ENCODE peak calls at places on chromosomes 7 and 10, in eight cellular contexts. One of them, this sample, is unnamed. For H3K4me1, the result is how much of the 10 kb centered on the place peaks cover.

GRCh38 chr10:49352323-49352722 is 43.6 kb downstream of the DRGX start:
- DNase-seq in cardiac muscle cell: no peak
- DNase-seq in HCT116: no peak
- DNase-seq in heart left ventricle: no peak
- DNase-seq in OCI-LY7: no peak
- DNase-seq in lung: no peak
- DNase-seq in uterus: no peak
- DNase-seq in upper lobe of right lung: no peak
- DNase-seq in this sample: no peak

GRCh38 chr10:131852161-131852822 is 48.5 kb upstream of the PPP2R2D start:
- DNase-seq in upper lobe of right lung: peak
- DNase-seq in lung: no peak
- DNase-seq in cardiac muscle cell: no peak
- DNase-seq in uterus: peak
- DNase-seq in heart left ventricle: no peak
- DNase-seq in HCT116: no peak
- DNase-seq in OCI-LY7: no peak
- DNase-seq in this sample: no peak

GRCh38 chr7:23133797-23134196 is 28.2 kb downstream of the KLHL7 start:
- DNase-seq in HCT116: no peak
- DNase-seq in OCI-LY7: no peak
- DNase-seq in upper lobe of right lung: no peak
- DNase-seq in uterus: no peak
- DNase-seq in heart left ventricle: no peak
- DNase-seq in cardiac muscle cell: peak
- DNase-seq in lung: no peak
- DNase-seq in this sample: no peak

GRCh38 chr7:78047800-78048199 is 249.2 kb downstream of the PHTF2 start:
- DNase-seq in cardiac muscle cell: no peak
- DNase-seq in heart left ventricle: no peak
- DNase-seq in uterus: no peak
- DNase-seq in HCT116: no peak
- DNase-seq in OCI-LY7: no peak
- DNase-seq in lung: no peak
- DNase-seq in upper lobe of right lung: no peak
- DNase-seq in this sample: no peak

GRCh38 chr7:88299126-88299525 is 7.6 kb downstream of the STEAP4 start:
- DNase-seq in uterus: no peak
- DNase-seq in upper lobe of right lung: no peak
- DNase-seq in lung: no peak
- DNase-seq in heart left ventricle: no peak
- DNase-seq in cardiac muscle cell: no peak
- DNase-seq in OCI-LY7: no peak
- DNase-seq in HCT116: no peak
- DNase-seq in this sample: no peak

GRCh38 chr10:59536151-59536550 is 173.5 kb downstream of the SLC16A9 start:
- DNase-seq in OCI-LY7: no peak
- DNase-seq in uterus: no peak
- DNase-seq in heart left ventricle: no peak
- DNase-seq in upper lobe of right lung: no peak
- DNase-seq in cardiac muscle cell: peak
- DNase-seq in lung: no peak
- DNase-seq in HCT116: no peak
- DNase-seq in this sample: no peak

GRCh38 chr10:74610299-74610698 is 216.1 kb upstream of the KAT6B start:
- DNase-seq in upper lobe of right lung: no peak
- DNase-seq in uterus: no peak
- DNase-seq in OCI-LY7: no peak
- DNase-seq in HCT116: no peak
- DNase-seq in cardiac muscle cell: no peak
- DNase-seq in lung: no peak
- DNase-seq in heart left ventricle: no peak
- DNase-seq in this sample: no peak

GRCh38 chr10:102660891-102661613 is 16.8 kb downstream of the TRIM8 start:
- DNase-seq in heart left ventricle: peak
- DNase-seq in upper lobe of right lung: peak
- DNase-seq in cardiac muscle cell: peak
- DNase-seq in uterus: peak
- DNase-seq in OCI-LY7: peak
- DNase-seq in lung: peak
- DNase-seq in HCT116: no peak
- DNase-seq in this sample: no peak

GRCh38 chr10:93462881-93463280 is 19.3 kb downstream of the MYOF start:
- DNase-seq in OCI-LY7: peak
- DNase-seq in heart left ventricle: peak
- DNase-seq in cardiac muscle cell: peak
- DNase-seq in upper lobe of right lung: peak
- DNase-seq in HCT116: no peak
- DNase-seq in lung: peak
- DNase-seq in uterus: no peak
- DNase-seq in this sample: no peak

GRCh38 chr7:80640841-80641240 is 2.4 kb downstream of the CD36 start:
- DNase-seq in lung: no peak
- DNase-seq in uterus: no peak
- DNase-seq in OCI-LY7: no peak
- DNase-seq in upper lobe of right lung: no peak
- DNase-seq in cardiac muscle cell: peak
- DNase-seq in HCT116: no peak
- DNase-seq in heart left ventricle: no peak
- DNase-seq in this sample: no peak

GRCh38 chr10:102473445-102474331 is 22.3 kb upstream of the C10orf95 start:
- DNase-seq in HCT116: no peak
- DNase-seq in OCI-LY7: no peak
- DNase-seq in uterus: no peak
- DNase-seq in lung: no peak
- DNase-seq in cardiac muscle cell: no peak
- DNase-seq in heart left ventricle: no peak
- DNase-seq in upper lobe of right lung: no peak
- DNase-seq in this sample: no peak

GRCh38 chr10:124157286-124157685 is 63.9 kb upstream of the CHST15 start:
- DNase-seq in OCI-LY7: no peak
- DNase-seq in uterus: no peak
- DNase-seq in heart left ventricle: no peak
- DNase-seq in cardiac muscle cell: peak
- DNase-seq in upper lobe of right lung: no peak
- DNase-seq in HCT116: no peak
- DNase-seq in lung: no peak
- DNase-seq in this sample: no peak

GRCh38 chr7:18163091-18163490 is 135.4 kb upstream of the PRPS1L1 start:
- DNase-seq in upper lobe of right lung: no peak
- DNase-seq in cardiac muscle cell: peak
- DNase-seq in uterus: no peak
- DNase-seq in lung: no peak
- DNase-seq in heart left ventricle: no peak
- DNase-seq in HCT116: no peak
- DNase-seq in OCI-LY7: no peak
- DNase-seq in this sample: no peak

GRCh38 chr7:138963675-138964074 is 17.5 kb downstream of the KIAA1549 start:
- DNase-seq in lung: no peak
- DNase-seq in uterus: no peak
- DNase-seq in upper lobe of right lung: no peak
- DNase-seq in HCT116: no peak
- DNase-seq in cardiac muscle cell: no peak
- DNase-seq in heart left ventricle: no peak
- DNase-seq in OCI-LY7: no peak
- DNase-seq in this sample: no peak

GRCh38 chr7:27237735-27238334 is 4.8 kb upstream of the EVX1 start:
- DNase-seq in HCT116: no peak
- DNase-seq in OCI-LY7: no peak
- DNase-seq in cardiac muscle cell: peak
- DNase-seq in heart left ventricle: no peak
- DNase-seq in lung: no peak
- DNase-seq in uterus: no peak
- DNase-seq in upper lobe of right lung: no peak
- DNase-seq in this sample: no peak

GRCh38 chr10:82206831-82207230 is 331.8 kb downstream of the NRG3 start:
- DNase-seq in OCI-LY7: no peak
- DNase-seq in heart left ventricle: no peak
- DNase-seq in HCT116: no peak
- DNase-seq in uterus: no peak
- DNase-seq in lung: no peak
- DNase-seq in upper lobe of right lung: no peak
- DNase-seq in cardiac muscle cell: peak
- DNase-seq in this sample: no peak

GRCh38 chr7:11831727-11832495 is at the start of gene THSD7A:
- DNase-seq in lung: peak
- DNase-seq in HCT116: no peak
- DNase-seq in heart left ventricle: peak
- DNase-seq in cardiac muscle cell: peak
- DNase-seq in upper lobe of right lung: peak
- DNase-seq in OCI-LY7: no peak
- DNase-seq in uterus: peak
- DNase-seq in this sample: no peak

GRCh38 chr7:11831383-11831726 is 643 bp downstream of the THSD7A start:
- DNase-seq in OCI-LY7: no peak
- DNase-seq in HCT116: no peak
- DNase-seq in uterus: no peak
- DNase-seq in heart left ventricle: no peak
- DNase-seq in cardiac muscle cell: peak
- DNase-seq in upper lobe of right lung: no peak
- DNase-seq in lung: no peak
- DNase-seq in this sample: no peak

GRCh38 chr7:11830004-11830403 is 2.0 kb downstream of the THSD7A start:
- DNase-seq in lung: no peak
- DNase-seq in OCI-LY7: no peak
- DNase-seq in cardiac muscle cell: no peak
- DNase-seq in upper lobe of right lung: no peak
- DNase-seq in HCT116: no peak
- DNase-seq in heart left ventricle: no peak
- DNase-seq in uterus: no peak
- DNase-seq in this sample: no peak

GRCh38 chr7:11833431-11833830 is 1.4 kb upstream of the THSD7A start:
- DNase-seq in upper lobe of right lung: no peak
- DNase-seq in OCI-LY7: no peak
- DNase-seq in HCT116: no peak
- DNase-seq in lung: no peak
- DNase-seq in cardiac muscle cell: no peak
- DNase-seq in heart left ventricle: no peak
- DNase-seq in uterus: no peak
- DNase-seq in this sample: no peak

DNA sequence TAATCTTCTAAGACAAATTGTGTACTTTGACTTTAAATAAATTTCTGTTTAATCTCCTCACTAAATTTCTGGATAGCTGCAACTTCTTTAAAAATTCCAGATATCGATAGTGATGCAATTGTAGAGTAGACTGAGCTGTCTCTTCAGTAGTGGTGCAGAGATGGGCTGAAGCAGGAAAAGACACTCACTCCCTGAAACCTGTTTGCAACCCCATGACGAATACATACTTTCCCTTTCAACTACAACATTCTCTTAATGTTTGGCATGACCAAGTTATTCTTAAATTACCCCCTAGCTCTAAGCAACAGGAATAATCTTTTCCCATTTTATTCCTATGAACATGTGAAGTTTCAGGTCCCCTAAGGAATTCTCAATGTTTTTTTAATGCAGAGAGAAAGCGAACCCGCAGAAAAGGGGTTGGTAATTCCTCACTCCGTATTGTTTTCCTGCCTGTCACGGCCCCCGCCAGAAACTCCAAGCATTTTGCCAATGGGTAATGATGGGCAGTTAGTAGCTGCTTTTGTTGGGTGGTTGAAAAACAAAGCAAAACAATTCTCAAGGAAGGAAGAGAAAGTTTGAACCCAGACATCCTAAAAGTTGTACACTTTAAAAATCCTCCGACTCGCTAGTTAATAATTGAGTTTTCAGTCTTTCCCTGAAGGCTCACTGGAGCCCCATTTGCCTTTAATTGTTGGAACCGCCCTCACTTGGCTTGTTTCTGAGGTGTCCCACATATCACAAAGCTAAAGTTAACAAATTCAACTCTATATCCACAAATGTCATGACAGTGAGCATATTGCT is 1.2 kb downstream of the THSD7A start:
- DNase-seq in OCI-LY7: no peak
- DNase-seq in heart left ventricle: no peak
- DNase-seq in cardiac muscle cell: peak
- DNase-seq in uterus: no peak
- DNase-seq in HCT116: no peak
- DNase-seq in lung: no peak
- DNase-seq in upper lobe of right lung: no peak
- DNase-seq in this sample: no peak
- H3K4me3 ChIP-seq in OCI-LY7: no peak
- H3K4me3 ChIP-seq in heart left ventricle: peak
- H3K4me3 ChIP-seq in cardiac muscle cell: peak
- H3K4me3 ChIP-seq in uterus: peak
- H3K4me3 ChIP-seq in HCT116: peak
- H3K4me3 ChIP-seq in lung: peak
- H3K4me3 ChIP-seq in upper lobe of right lung: peak
- H3K4me3 ChIP-seq in this sample: peak

GRCh38 chr7:522071-522937 is 2.7 kb upstream of the PDGFA start:
- DNase-seq in OCI-LY7: no peak
- DNase-seq in HCT116: no peak
- DNase-seq in cardiac muscle cell: peak
- DNase-seq in uterus: peak
- DNase-seq in heart left ventricle: peak
- DNase-seq in upper lobe of right lung: no peak
- DNase-seq in lung: no peak
- DNase-seq in this sample: no peak
- H3K4me1 ChIP-seq in OCI-LY7: under half
- H3K4me1 ChIP-seq in HCT116: under half
- H3K4me1 ChIP-seq in cardiac muscle cell: under half
- H3K4me1 ChIP-seq in uterus: under half
- H3K4me1 ChIP-seq in heart left ventricle: under half
- H3K4me1 ChIP-seq in upper lobe of right lung: under half
- H3K4me1 ChIP-seq in lung: under half
- H3K4me1 ChIP-seq in this sample: under half

GRCh38 chr7:145053781-145054180 is 217.9 kb upstream of the TPK1 start:
- DNase-seq in cardiac muscle cell: no peak
- DNase-seq in heart left ventricle: no peak
- DNase-seq in lung: no peak
- DNase-seq in OCI-LY7: no peak
- DNase-seq in upper lobe of right lung: no peak
- DNase-seq in HCT116: no peak
- DNase-seq in uterus: no peak
- DNase-seq in this sample: no peak
- H3K4me3 ChIP-seq in cardiac muscle cell: no peak
- H3K4me3 ChIP-seq in heart left ventricle: no peak
- H3K4me3 ChIP-seq in lung: no peak
- H3K4me3 ChIP-seq in OCI-LY7: no peak
- H3K4me3 ChIP-seq in upper lobe of right lung: no peak
- H3K4me3 ChIP-seq in HCT116: no peak
- H3K4me3 ChIP-seq in uterus: no peak
- H3K4me3 ChIP-seq in this sample: no peak

GRCh38 chr10:13218878-13219277 is 15.3 kb downstream of the UCMA start:
- DNase-seq in HCT116: no peak
- DNase-seq in upper lobe of right lung: no peak
- DNase-seq in uterus: no peak
- DNase-seq in heart left ventricle: no peak
- DNase-seq in lung: no peak
- DNase-seq in cardiac muscle cell: no peak
- DNase-seq in OCI-LY7: no peak
- DNase-seq in this sample: no peak

DNA sequence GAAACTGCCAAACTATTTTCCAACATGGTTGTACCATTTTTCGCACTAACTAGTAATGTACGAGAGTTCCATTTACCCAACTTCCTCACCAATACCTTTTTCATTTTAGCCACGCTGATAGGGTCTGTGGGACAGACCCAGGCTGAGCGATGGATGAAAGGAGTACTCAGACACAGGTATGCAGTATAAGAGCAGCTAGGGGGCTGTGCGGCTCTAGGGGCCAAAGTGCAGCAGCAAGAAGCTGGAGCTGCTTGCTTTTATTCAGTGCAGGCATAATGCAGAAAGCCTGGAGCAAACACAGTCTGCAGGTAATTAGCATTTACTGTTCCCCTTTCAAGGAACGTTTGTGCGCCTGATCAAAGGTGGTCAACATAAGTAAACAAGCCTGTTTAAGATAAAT is 21.0 kb downstream of the UCMA start:
- DNase-seq in lung: no peak
- DNase-seq in uterus: no peak
- DNase-seq in HCT116: no peak
- DNase-seq in OCI-LY7: no peak
- DNase-seq in upper lobe of right lung: no peak
- DNase-seq in cardiac muscle cell: no peak
- DNase-seq in heart left ventricle: no peak
- DNase-seq in this sample: no peak
- H3K4me1 ChIP-seq in lung: under half
- H3K4me1 ChIP-seq in uterus: under half
- H3K4me1 ChIP-seq in HCT116: under half
- H3K4me1 ChIP-seq in OCI-LY7: under half
- H3K4me1 ChIP-seq in upper lobe of right lung: under half
- H3K4me1 ChIP-seq in cardiac muscle cell: under half
- H3K4me1 ChIP-seq in heart left ventricle: under half
- H3K4me1 ChIP-seq in this sample: under half

This sample was measured in esophagus squamous epithelium.